ENCODE peak calls at places on chromosome 19, in nine cellular contexts. V is ascending aorta, D is astrocyte, J is H1, F is body of pancreas, M is fibroblast of lung, O is GM23248, K is lower leg skin, H is skeletal muscle cell. Z is an unnamed sample.

GRCh38 chr19:46602392-46603194 is 1.5 kb downstream of the CALM3 start:
- DNase-seq in H (no peak), J (no peak), M (no peak), F (no peak), O (peak; percentile 73), V (no peak), K (no peak), D (no peak), Z (no peak)

GRCh38 chr19:15210323-15210774 is 9.6 kb upstream of the NOTCH3 start:
- DNase-seq in D (peak; percentile 35), K (no peak), M (peak; percentile 70), J (no peak), F (peak; percentile 70), H (peak; percentile 85), V (peak; percentile 75), O (peak; percentile 90), Z (peak; percentile 74)

GRCh38 chr19:45798995-45799517 is 6.4 kb upstream of the DMWD start:
- DNase-seq in F (peak; percentile 67), V (no peak), D (peak; percentile 69), K (no peak), J (peak; percentile 83), H (no peak), O (peak; percentile 91), M (peak; percentile 79), Z (peak; percentile 86)

GRCh38 chr19:16030964-16031871 is 45.1 kb upstream of the TPM4 start:
- DNase-seq in V (no peak), M (no peak), D (no peak), F (no peak), K (no peak), J (no peak), H (no peak), O (no peak), Z (no peak)

GRCh38 chr19:55146648-55147218 is 2.3 kb downstream of the TNNT1 start:
- DNase-seq in V (no peak), O (peak; percentile 16), J (peak; percentile 88), K (no peak), H (no peak), M (no peak), D (no peak), F (no peak), Z (no peak)

GRCh38 chr19:43526884-43527859 is at the start of gene ETHE1:
- DNase-seq in O (peak; percentile 78), J (peak; percentile 92), H (no peak), D (no peak), V (peak; percentile 40), M (peak; percentile 50), F (peak; percentile 81), K (peak; percentile 64), Z (peak; percentile 50)

GRCh38 chr19:35438527-35438926 is 9.5 kb upstream of the FFAR2 start:
- DNase-seq in H (no peak), V (no peak), O (no peak), M (no peak), K (no peak), F (peak; percentile 64), D (no peak), J (no peak), Z (peak; percentile 27)

GRCh38 chr19:30999726-31000125 is 349.5 kb downstream of the TSHZ3 start:
- DNase-seq in F (no peak), D (peak; percentile 39), O (peak; percentile 56), M (no peak), K (no peak), J (no peak), H (no peak), V (no peak), Z (no peak)

GRCh38 chr19:13718733-13719132 is 45.6 kb upstream of the MRI1 start:
- DNase-seq in V (no peak), D (peak; percentile 49), M (peak; percentile 83), O (peak; percentile 87), J (no peak), H (no peak), K (no peak), F (peak; percentile 27), Z (peak; percentile 34)

GRCh38 chr19:29084266-29084665 is 128.7 kb downstream of the UQCRFS1 start:
- DNase-seq in V (no peak), K (no peak), H (no peak), F (no peak), O (peak; percentile 62), J (peak; percentile 68), D (no peak), M (no peak), Z (no peak)

GRCh38 chr19:46447006-46447405 is 18.3 kb upstream of the PNMA8C start:
- DNase-seq in M (no peak), F (no peak), V (no peak), J (no peak), K (no peak), O (no peak), D (no peak), H (no peak), Z (no peak)

GRCh38 chr19:36257512-36257876 is 42.6 kb downstream of the ZNF146 start:
- DNase-seq in J (peak; percentile 79), M (no peak), H (no peak), D (no peak), K (no peak), F (peak; percentile 21), V (no peak), O (peak; percentile 26), Z (no peak)

GRCh38 chr19:54172413-54172763 is 572 bp downstream of the TMC4 start:
- DNase-seq in H (no peak), M (no peak), J (no peak), F (peak; percentile 48), V (no peak), D (no peak), O (no peak), K (no peak), Z (no peak)

GRCh38 chr19:11380653-11381534 is 3.2 kb downstream of the EPOR start:
- DNase-seq in H (peak; percentile 74), F (peak; percentile 98), K (peak; percentile 96), J (peak; percentile 95), D (peak; percentile 86), O (peak; percentile 97), M (peak; percentile 94), V (peak; percentile 88), Z (peak; percentile 95)

GRCh38 chr19:11383706-11384048 is 437 bp downstream of the EPOR start:
- DNase-seq in M (no peak), H (no peak), J (no peak), D (no peak), F (no peak), O (no peak), V (no peak), K (no peak), Z (no peak)

GRCh38 chr19:11381535-11382369 is 2.4 kb downstream of the EPOR start:
- DNase-seq in M (peak; percentile 82), F (peak; percentile 63), J (peak; percentile 90), K (no peak), O (peak; percentile 95), H (peak; percentile 46), V (peak; percentile 59), D (peak; percentile 75), Z (peak; percentile 87)

GRCh38 chr19:11384778-11385129 is 640 bp upstream of the EPOR start:
- DNase-seq in H (no peak), D (no peak), F (no peak), K (no peak), M (no peak), J (no peak), O (no peak), V (no peak), Z (no peak)

GRCh38 chr19:11382898-11383705 is 1.0 kb downstream of the EPOR start:
- DNase-seq in V (no peak), K (no peak), O (peak; percentile 55), M (no peak), F (peak; percentile 58), J (peak; percentile 94), D (no peak), H (no peak), Z (peak; percentile 39)
- H3K4me3 ChIP-seq in V (peak overlapping the region; percentile 57), K (peak overlapping the region; percentile 6), O (no peak overlapping the region), M (peak overlapping the region; percentile 34), F (no peak overlapping the region), J (peak overlapping the region; percentile 61), D (peak overlapping the region; percentile 1), H (peak overlapping the region; percentile 47), Z (peak overlapping the region; percentile 65)

DNA sequence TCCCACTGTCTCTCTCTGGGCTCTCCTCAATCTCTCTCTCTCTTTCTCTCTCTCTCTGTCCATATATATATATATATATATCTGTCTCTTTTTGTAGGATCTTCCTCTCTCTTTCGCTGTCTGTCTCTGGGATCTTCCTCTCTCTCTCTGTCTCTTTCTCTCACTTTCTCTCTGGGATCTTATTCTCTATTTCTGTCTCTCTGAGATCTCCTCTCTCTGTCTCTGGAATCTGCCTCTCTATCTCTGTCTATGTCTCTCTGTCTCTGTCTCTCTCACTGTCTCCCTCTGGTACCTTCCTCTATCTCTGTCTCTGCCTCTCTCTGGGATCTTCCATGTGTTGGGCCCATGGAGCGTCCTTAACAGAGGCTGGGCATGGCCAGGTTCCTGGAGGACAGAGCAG is 3.4 kb downstream of the ATP1A3 start:
- DNase-seq in O (no peak), J (no peak), F (no peak), V (no peak), D (no peak), K (no peak), M (no peak), H (no peak), Z (no peak)
- H3K4me3 ChIP-seq in O (no peak overlapping the region), J (no peak overlapping the region), F (no peak overlapping the region), V (no peak overlapping the region), D (no peak overlapping the region), K (no peak overlapping the region), M (no peak overlapping the region), H (no peak overlapping the region), Z (no peak overlapping the region)

DNA sequence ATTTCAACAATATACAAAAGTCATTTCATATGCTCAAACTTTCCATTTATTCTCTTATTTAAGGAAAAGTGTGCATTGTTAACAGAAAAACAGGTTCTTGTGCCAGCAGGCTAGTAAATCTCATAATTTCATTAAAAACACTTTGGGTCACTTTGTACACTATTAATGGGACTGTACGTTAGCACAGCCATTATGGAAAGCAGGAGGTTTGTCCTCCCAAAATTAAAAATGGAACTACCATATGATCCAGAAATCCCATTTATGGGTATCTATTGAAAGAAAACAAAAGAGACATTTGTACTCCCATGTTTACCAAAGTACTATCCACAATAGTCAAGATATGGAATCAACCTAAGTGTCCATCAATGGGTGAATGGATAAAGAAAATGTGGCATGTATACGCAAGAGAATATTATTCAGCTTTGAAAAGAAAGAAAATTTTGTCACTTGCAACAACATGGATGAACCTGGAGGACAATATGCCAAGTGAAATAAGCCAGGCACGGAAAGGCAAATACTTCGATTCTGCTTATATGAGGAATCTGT is 8.4 kb upstream of the SIGLEC6 start:
- DNase-seq in D (no peak), V (no peak), H (no peak), O (no peak), K (no peak), J (no peak), M (no peak), F (no peak), Z (no peak)
- H3K4me3 ChIP-seq in D (no peak overlapping the region), V (no peak overlapping the region), H (no peak overlapping the region), O (no peak overlapping the region), K (no peak overlapping the region), J (no peak overlapping the region), M (no peak overlapping the region), F (no peak overlapping the region), Z (no peak overlapping the region)

DNA sequence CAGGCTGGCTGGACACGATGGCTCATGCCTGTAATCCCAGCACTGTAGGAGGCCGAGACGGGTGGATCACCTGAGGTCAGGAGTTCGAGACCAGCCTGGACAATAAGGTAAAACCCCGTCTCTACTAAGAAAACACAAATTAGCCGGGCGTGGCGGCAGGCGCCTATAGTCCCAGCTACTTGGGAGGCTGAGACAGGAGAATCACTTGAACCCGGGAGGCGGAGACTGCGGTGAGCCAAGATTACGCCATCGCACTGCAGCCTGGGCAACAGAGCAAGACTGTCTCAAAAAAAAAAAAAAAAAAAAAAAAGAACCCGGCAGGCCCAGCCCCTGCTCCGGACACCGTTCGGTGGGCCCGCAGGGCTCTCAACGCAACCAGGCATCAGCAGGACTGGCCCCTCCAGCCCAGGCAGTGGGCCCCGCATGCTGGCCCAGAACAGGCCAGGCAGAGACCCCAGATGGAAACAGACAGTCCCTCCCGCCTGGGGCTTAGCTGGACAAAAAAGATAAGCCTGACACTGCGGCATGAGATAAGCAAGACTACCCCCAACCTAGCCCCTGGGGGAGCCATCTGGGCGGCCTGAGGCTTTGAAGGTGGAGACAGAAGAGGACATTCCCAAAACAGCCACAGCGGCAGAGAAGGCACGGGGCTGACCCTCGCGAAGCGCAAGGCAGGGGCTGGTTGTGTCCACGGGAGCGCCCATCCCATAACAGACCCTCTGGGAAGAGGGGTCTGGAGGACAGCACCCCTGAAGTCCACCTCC is 11.6 kb downstream of the REXO1 start:
- DNase-seq in M (no peak), O (no peak), K (no peak), H (no peak), J (no peak), D (no peak), F (no peak), V (no peak), Z (no peak)
- H3K4me3 ChIP-seq in M (no peak overlapping the region), O (no peak overlapping the region), K (no peak overlapping the region), H (no peak overlapping the region), J (no peak overlapping the region), D (no peak overlapping the region), F (no peak overlapping the region), V (no peak overlapping the region), Z (no peak overlapping the region)